ENCODE peak calls at places on chromosomes 4 and X, in five cellular contexts. W is iPS DF 6.9, V is uterus, G is adipocyte, Y is upper lobe of left lung. X is an unnamed sample.

GRCh38 chrX:46704767-46705386 is 54.0 kb downstream of the SLC9A7 start:
- DNase-seq in W (no peak), V (no peak), G (peak; percentile 13), Y (no peak), X (no peak)

GRCh38 chrX:43556207-43556606 is 99.9 kb upstream of the MAOA start:
- DNase-seq in W (no peak), V (no peak), G (no peak), Y (no peak), X (no peak)

GRCh38 chr4:86014599-86014998 is 345.3 kb downstream of the MAPK10 start:
- DNase-seq in W (peak; percentile 2), V (no peak), G (no peak), Y (no peak), X (no peak)

GRCh38 chr4:179695175-179695574 is 2252.9 kb upstream of the AGA start:
- DNase-seq in W (no peak), V (no peak), G (peak; percentile 72), Y (no peak), X (no peak)

GRCh38 chrX:150405006-150405405 is 41.9 kb downstream of the MAMLD1 start:
- DNase-seq in W (no peak), V (no peak), G (peak; percentile 29), Y (no peak), X (no peak)

GRCh38 chr4:88286897-88287296 is 2.5 kb upstream of the PPM1K start:
- DNase-seq in W (no peak), V (no peak), G (peak; percentile 39), Y (no peak), X (no peak)

GRCh38 chr4:71065991-71066390 is 72.5 kb downstream of the DCK start:
- DNase-seq in W (no peak), V (no peak), G (no peak), Y (no peak), X (no peak)

GRCh38 chrX:21800344-21800770 is 39.1 kb upstream of the MBTPS2 start:
- DNase-seq in W (no peak), V (no peak), G (no peak), Y (no peak), X (no peak)

GRCh38 chr4:186029731-186030421 is 39.1 kb upstream of the TLR3 start:
- DNase-seq in W (no peak), V (peak; percentile 64), G (peak; percentile 92), Y (peak; percentile 18), X (peak; percentile 54)

GRCh38 chrX:1153940-1154339 is 58.5 kb downstream of the CRLF2 start:
- DNase-seq in W (no peak), V (no peak), G (peak; percentile 2), Y (no peak), X (peak; percentile 42)

GRCh38 chrX:10130354-10130753 is 26.4 kb upstream of the CLCN4 start:
- DNase-seq in W (no peak), V (no peak), G (no peak), Y (no peak), X (no peak)

GRCh38 chrX:1502853-1503252 is 34.1 kb downstream of the P2RY8 start:
- DNase-seq in W (no peak), V (no peak), G (no peak), Y (no peak), X (peak; percentile 7)

GRCh38 chrX:119502727-119503483 is 34.7 kb downstream of the SLC25A5 start:
- DNase-seq in W (no peak), V (no peak), G (peak; percentile 31), Y (no peak), X (no peak)

GRCh38 chrX:120380699-120381098 is 18.8 kb downstream of the ATP1B4 start:
- DNase-seq in W (peak; percentile 7), V (no peak), G (peak; percentile 11), Y (no peak), X (no peak)

GRCh38 chr4:147739239-147739823 is 7.4 kb downstream of the ARHGAP10 start:
- DNase-seq in W (no peak), V (no peak), G (no peak), Y (no peak), X (no peak)

GRCh38 chr4:107689912-107690587 is 30.0 kb downstream of the PAPSS1 start:
- DNase-seq in W (no peak), V (no peak), G (peak; percentile 74), Y (no peak), X (no peak)

GRCh38 chr4:24583451-24584174 is 741 bp downstream of the DHX15 start:
- DNase-seq in W (no peak), V (peak; percentile 54), G (peak; percentile 76), Y (peak; percentile 91), X (peak; percentile 12)

GRCh38 chr4:67713531-67714247 is 12.7 kb upstream of the UBA6 start:
- DNase-seq in W (no peak), V (no peak), G (peak; percentile 17), Y (no peak), X (no peak)

GRCh38 chr4:185304944-185305690 is 90.6 kb downstream of the LRP2BP start:
- DNase-seq in W (no peak), V (no peak), G (peak; percentile 23), Y (no peak), X (no peak)

GRCh38 chr4:150609131-150609530 is 27.2 kb downstream of the MAB21L2 start:
- DNase-seq in W (no peak), V (no peak), G (no peak), Y (no peak), X (no peak)

GRCh38 chr4:146274774-146275173 is 60.4 kb downstream of the REELD1 start:
- DNase-seq in W (no peak), V (no peak), G (no peak), Y (no peak), X (no peak)

GRCh38 chrX:84340981-84341380 is 153.0 kb upstream of the RPS6KA6 start:
- DNase-seq in W (no peak), V (no peak), G (no peak), Y (no peak), X (no peak)

GRCh38 chr4:169017971-169018370 is 7.9 kb upstream of the CBR4 start:
- DNase-seq in W (no peak), V (no peak), G (no peak), Y (no peak), X (no peak)

GRCh38 chr4:156169011-156169410 is 215.3 kb upstream of the CTSO start:
- DNase-seq in W (peak; percentile 20), V (peak; percentile 58), G (peak; percentile 88), Y (no peak), X (peak; percentile 65)

GRCh38 chr4:183455431-183456145 is 11.2 kb downstream of the CDKN2AIP start:
- DNase-seq in W (no peak), V (no peak), G (no peak), Y (no peak), X (no peak)

GRCh38 chr4:6907658-6908191 is 1.9 kb upstream of the TBC1D14 start:
- DNase-seq in W (no peak), V (no peak), G (peak; percentile 23), Y (no peak), X (no peak)

GRCh38 chr4:185312699-185313098 is 83.0 kb downstream of the LRP2BP start:
- DNase-seq in W (no peak), V (no peak), G (no peak), Y (no peak), X (no peak)

GRCh38 chrX:38095971-38096529 is 89.7 kb downstream of the SYTL5 start:
- DNase-seq in W (no peak), V (no peak), G (peak; percentile 36), Y (no peak), X (no peak)

GRCh38 chrX:40845331-40845911 is 110.1 kb upstream of the MED14 start:
- DNase-seq in W (no peak), V (peak; percentile 29), G (peak; percentile 83), Y (no peak), X (no peak)

GRCh38 chr4:141395246-141395830 is 174.6 kb downstream of the ZNF330 start:
- DNase-seq in W (no peak), V (no peak), G (no peak), Y (no peak), X (no peak)

DNA sequence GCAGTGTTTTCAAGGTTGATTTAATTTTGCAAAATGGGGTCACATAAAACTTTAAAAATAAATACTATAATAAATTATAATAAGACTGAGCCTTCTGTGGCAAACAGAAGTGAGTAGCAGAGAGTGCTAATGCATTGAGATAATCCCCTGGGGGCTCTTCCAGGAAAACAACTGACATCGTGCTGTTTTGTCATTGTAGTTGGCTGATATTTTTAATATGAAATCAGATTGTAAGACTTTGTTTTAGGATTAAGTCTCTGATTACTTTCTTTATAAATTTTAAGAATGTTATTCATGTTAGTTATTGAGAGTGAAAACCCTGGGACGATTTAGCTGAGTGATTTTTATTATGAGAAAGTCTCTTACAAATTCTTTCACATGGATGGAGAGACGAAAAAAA is 103.1 kb downstream of the AFF1 start:
- DNase-seq in W (no peak), V (no peak), G (no peak), Y (no peak), X (no peak)
- H3K4me1 ChIP-seq in W (peaks cover 7% of the 10 kb centered on the region), V (peaks cover 22% of the 10 kb centered on the region), G (peaks cover 72% of the 10 kb centered on the region), Y (peaks cover 58% of the 10 kb centered on the region), X (peaks cover 53% of the 10 kb centered on the region)

GRCh38 chr4:3237711-3238560 is 11.0 kb upstream of the MSANTD1 start:
- DNase-seq in W (no peak), V (no peak), G (no peak), Y (peak; percentile 32), X (no peak)
- H3K4me1 ChIP-seq in W (peaks cover 11% of the 10 kb centered on the region), V (peaks cover 6% of the 10 kb centered on the region), G (peaks cover 10% of the 10 kb centered on the region), Y (no peaks in the 10 kb centered on the region), X (no peaks in the 10 kb centered on the region)

GRCh38 chrX:31128849-31129248 is 57.0 kb upstream of the FTHL17 start:
- DNase-seq in W (no peak), V (no peak), G (no peak), Y (no peak), X (no peak)
- H3K4me1 ChIP-seq in W (no peaks in the 10 kb centered on the region), V (no peaks in the 10 kb centered on the region), G (peaks cover 3% of the 10 kb centered on the region), Y (no peaks in the 10 kb centered on the region), X (no peaks in the 10 kb centered on the region)

GRCh38 chrX:123971963-123972362 is 10.5 kb downstream of the STAG2 start:
- DNase-seq in W (no peak), V (no peak), G (no peak), Y (no peak), X (no peak)

GRCh38 chrX:123976671-123977316 is 15.3 kb downstream of the STAG2 start:
- DNase-seq in W (no peak), V (no peak), G (peak; percentile 62), Y (no peak), X (no peak)

DNA sequence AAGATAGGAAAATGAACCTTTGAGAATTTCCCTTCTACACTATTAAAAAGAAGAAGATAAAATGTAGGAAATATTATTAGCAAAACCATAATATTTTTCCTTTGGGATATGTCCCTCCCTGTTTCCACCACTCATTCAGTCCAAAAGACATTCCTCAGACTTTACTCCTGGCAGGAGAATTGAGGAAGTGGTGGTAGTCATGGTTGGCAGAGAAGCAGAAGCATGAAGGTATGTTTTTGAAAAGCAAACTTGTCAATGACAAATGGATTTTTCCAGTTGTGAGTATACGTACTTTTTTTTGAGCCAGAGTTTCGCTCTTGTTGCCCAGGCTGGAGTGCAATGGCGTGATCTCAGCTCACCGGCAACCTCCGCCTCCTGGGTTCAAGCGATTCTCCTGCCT is 13.7 kb downstream of the STAG2 start:
- DNase-seq in W (no peak), V (no peak), G (peak; percentile 21), Y (no peak), X (no peak)
- H3K4me1 ChIP-seq in W (no peaks in the 10 kb centered on the region), V (no peaks in the 10 kb centered on the region), G (peaks cover 8% of the 10 kb centered on the region), Y (peaks cover 5% of the 10 kb centered on the region), X (no peaks in the 10 kb centered on the region)

DNA sequence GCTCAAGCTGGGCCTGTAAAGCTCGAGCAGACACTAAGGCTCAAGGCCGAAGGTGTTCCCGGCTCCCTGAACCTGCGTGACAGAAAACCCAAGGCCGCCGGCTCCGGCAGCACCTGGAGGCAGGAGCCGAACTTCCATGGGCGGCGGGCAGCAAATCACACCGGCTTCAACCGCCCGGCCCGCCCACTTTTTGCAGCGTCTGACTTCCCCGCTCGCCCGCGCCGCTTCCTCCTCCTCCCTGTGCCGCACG is 940 bp upstream of the NSD2 start:
- DNase-seq in W (peak; percentile 58), V (peak; percentile 74), G (peak; percentile 91), Y (peak; percentile 96), X (peak; percentile 42)
- H3K4me1 ChIP-seq in W (no peaks in the 10 kb centered on the region), V (no peaks in the 10 kb centered on the region), G (peaks cover 22% of the 10 kb centered on the region), Y (peaks cover 13% of the 10 kb centered on the region), X (peaks cover 4% of the 10 kb centered on the region)

X was measured in ascending aorta.